ENCODE peak calls at places on chromosomes 1 and 21, in ten cellular contexts. S, O, F, B, N, D, A, M, Q and G are unnamed samples.

GRCh38 chr1:221162352-221162751 is 283.1 kb downstream of the HLX start:
- DNase-seq in S (no peak), O (no peak), F (no peak), B (no peak), N (no peak), D (no peak), A (no peak), M (no peak), Q (no peak), G (no peak)

GRCh38 chr21:44013380-44014088 is 1.4 kb downstream of the TRAPPC10 start:
- DNase-seq in S (peak), O (no peak), F (no peak), B (peak), N (no peak), D (no peak), A (no peak), M (peak), Q (peak), G (no peak)

GRCh38 chr21:42481169-42481568 is 14.9 kb downstream of the RSPH1 start:
- DNase-seq in S (no peak), O (no peak), F (no peak), B (no peak), N (no peak), D (no peak), A (no peak), M (no peak), Q (no peak), G (no peak)

GRCh38 chr21:42621828-42622199 is 31.6 kb upstream of the PDE9A start:
- DNase-seq in S (no peak), O (no peak), F (peak), B (no peak), N (no peak), D (no peak), A (no peak), M (no peak), Q (no peak), G (no peak)

GRCh38 chr1:21082078-21082477 is 94.6 kb downstream of the EIF4G3 start:
- DNase-seq in S (no peak), O (no peak), F (no peak), B (no peak), N (no peak), D (no peak), A (no peak), M (peak), Q (no peak), G (no peak)

GRCh38 chr1:85576642-85577420 is 3.7 kb upstream of the CCN1 start:
- DNase-seq in S (peak), O (peak), F (peak), B (no peak), N (peak), D (peak), A (peak), M (peak), Q (peak), G (peak)

GRCh38 chr21:45228171-45228641 is 59.5 kb downstream of the POFUT2 start:
- DNase-seq in S (peak), O (no peak), F (no peak), B (no peak), N (no peak), D (peak), A (no peak), M (peak), Q (peak), G (no peak)

GRCh38 chr21:46604975-46605758 is at the start of gene S100B:
- DNase-seq in S (no peak), O (no peak), F (no peak), B (no peak), N (peak), D (no peak), A (peak), M (no peak), Q (no peak), G (peak)

DNA sequence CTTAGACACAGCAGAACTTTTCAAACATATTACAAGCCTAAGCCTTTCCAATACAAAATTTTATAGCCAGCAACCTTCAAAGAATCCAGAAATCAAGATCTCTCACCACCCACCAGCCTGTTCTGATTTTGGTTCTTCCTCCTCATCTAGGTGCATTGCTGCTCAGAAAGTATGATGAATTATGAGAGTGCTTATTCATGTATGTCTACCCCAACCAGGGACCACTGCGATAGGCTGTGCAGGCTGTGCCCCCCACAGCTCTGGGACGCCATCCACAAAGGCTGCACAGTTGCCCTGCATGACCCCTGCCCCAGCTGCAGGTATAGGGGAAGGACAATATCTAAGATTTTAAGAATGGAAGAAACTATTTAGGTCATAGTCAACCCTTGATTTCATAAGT is 55.4 kb downstream of the WDR64 start:
- DNase-seq in S (no peak), O (no peak), F (no peak), B (no peak), N (no peak), D (no peak), A (no peak), M (no peak), Q (no peak), G (no peak)
- TF ChIP-seq CTCF in S (no peak), O (no peak), F (no peak), B (no peak), N (no peak), D (no peak), A (no peak), M (no peak), Q (no peak), G (no peak)

GRCh38 chr1:89897347-89898133 is 76.7 kb downstream of the LRRC8D start:
- DNase-seq in S (no peak), O (no peak), F (no peak), B (no peak), N (no peak), D (no peak), A (no peak), M (no peak), Q (no peak), G (no peak)

GRCh38 chr1:89898150-89898549 is 77.3 kb downstream of the LRRC8D start:
- DNase-seq in S (no peak), O (no peak), F (no peak), B (no peak), N (no peak), D (no peak), A (no peak), M (no peak), Q (no peak), G (no peak)

GRCh38 chr1:89894210-89894668 is 73.4 kb downstream of the LRRC8D start:
- DNase-seq in S (peak), O (no peak), F (no peak), B (no peak), N (no peak), D (peak), A (no peak), M (peak), Q (no peak), G (no peak)

GRCh38 chr1:89894802-89895201 is 74.0 kb downstream of the LRRC8D start:
- DNase-seq in S (no peak), O (no peak), F (no peak), B (no peak), N (no peak), D (no peak), A (no peak), M (no peak), Q (no peak), G (no peak)

DNA sequence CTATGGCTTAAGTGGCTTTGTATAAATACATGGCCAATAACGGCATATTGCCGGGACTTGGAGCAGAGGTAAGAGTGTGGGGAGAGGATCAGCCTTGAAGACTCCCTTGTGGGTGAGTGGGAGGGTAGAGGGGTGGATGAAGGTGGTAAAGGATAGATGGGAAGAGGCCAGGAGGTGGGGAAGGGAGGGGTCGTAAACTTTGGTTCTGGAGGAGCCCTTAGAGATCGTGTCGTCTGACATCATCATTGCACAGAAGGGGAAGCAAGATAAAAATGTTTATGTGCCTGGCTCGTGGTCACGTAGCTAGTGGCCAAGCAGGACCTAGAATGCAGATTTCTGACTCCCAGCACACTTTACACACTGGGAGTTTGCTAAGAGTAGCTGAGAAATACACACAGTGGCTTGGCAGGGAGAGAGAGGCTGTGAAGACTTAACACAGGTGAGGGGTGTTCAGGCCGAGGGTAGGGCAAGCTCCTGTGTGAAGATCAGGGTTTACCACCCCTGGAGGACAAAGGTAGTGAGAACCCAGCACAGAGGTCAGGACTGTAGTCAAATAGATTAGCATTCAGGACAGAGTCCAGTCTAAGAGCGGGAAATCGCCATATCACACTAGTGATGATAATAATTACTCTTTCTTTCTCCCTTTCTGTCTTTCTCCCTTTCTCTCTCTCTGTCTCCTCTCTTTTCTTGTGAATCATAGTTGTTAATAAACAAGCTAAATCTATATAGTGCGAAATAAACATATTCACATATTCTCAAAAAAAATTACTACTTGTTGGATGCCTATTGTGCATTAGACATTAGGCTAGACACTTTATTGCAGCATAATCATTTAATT is 75.5 kb downstream of the LRRC8D start:
- DNase-seq in S (no peak), O (no peak), F (no peak), B (no peak), N (no peak), D (no peak), A (no peak), M (no peak), Q (no peak), G (no peak)
- TF ChIP-seq CTCF in S (no peak), O (no peak), F (no peak), B (no peak), N (no peak), D (no peak), A (no peak), M (no peak), Q (no peak), G (no peak)

GRCh38 chr1:11156958-11157357 is 32.2 kb upstream of the ANGPTL7 start:
- DNase-seq in S (no peak), O (no peak), F (no peak), B (no peak), N (no peak), D (no peak), A (no peak), M (no peak), Q (no peak), G (no peak)

GRCh38 chr1:11157867-11158266 is 31.3 kb upstream of the ANGPTL7 start:
- DNase-seq in S (peak), O (peak), F (no peak), B (no peak), N (no peak), D (no peak), A (no peak), M (peak), Q (no peak), G (no peak)

GRCh38 chr1:11158720-11159321 is 30.3 kb upstream of the ANGPTL7 start:
- DNase-seq in S (peak), O (no peak), F (no peak), B (no peak), N (no peak), D (peak), A (no peak), M (peak), Q (peak), G (no peak)

GRCh38 chr1:11157394-11157793 is 31.8 kb upstream of the ANGPTL7 start:
- DNase-seq in S (no peak), O (no peak), F (no peak), B (no peak), N (no peak), D (no peak), A (no peak), M (no peak), Q (no peak), G (no peak)

GRCh38 chr1:11158291-11158690 is 30.9 kb upstream of the ANGPTL7 start:
- DNase-seq in S (no peak), O (no peak), F (no peak), B (no peak), N (no peak), D (no peak), A (no peak), M (peak), Q (no peak), G (no peak)
- TF ChIP-seq CTCF in S (peak), O (no peak), F (no peak), B (no peak), N (no peak), D (no peak), A (no peak), M (no peak), Q (no peak), G (no peak)

GRCh38 chr1:203547147-203547546 is 53.2 kb downstream of the OPTC start:
- DNase-seq in S (no peak), O (no peak), F (no peak), B (no peak), N (no peak), D (no peak), A (no peak), M (peak), Q (no peak), G (no peak)

GRCh38 chr1:203544485-203544884 is 50.5 kb downstream of the OPTC start:
- DNase-seq in S (no peak), O (no peak), F (no peak), B (no peak), N (no peak), D (no peak), A (no peak), M (no peak), Q (no peak), G (no peak)

GRCh38 chr1:203547771-203548421 is 53.9 kb downstream of the OPTC start:
- DNase-seq in S (no peak), O (no peak), F (no peak), B (no peak), N (no peak), D (no peak), A (no peak), M (no peak), Q (no peak), G (no peak)

GRCh38 chr1:203545032-203545816 is 51.3 kb downstream of the OPTC start:
- DNase-seq in S (peak), O (no peak), F (no peak), B (no peak), N (no peak), D (no peak), A (no peak), M (no peak), Q (no peak), G (no peak)

DNA sequence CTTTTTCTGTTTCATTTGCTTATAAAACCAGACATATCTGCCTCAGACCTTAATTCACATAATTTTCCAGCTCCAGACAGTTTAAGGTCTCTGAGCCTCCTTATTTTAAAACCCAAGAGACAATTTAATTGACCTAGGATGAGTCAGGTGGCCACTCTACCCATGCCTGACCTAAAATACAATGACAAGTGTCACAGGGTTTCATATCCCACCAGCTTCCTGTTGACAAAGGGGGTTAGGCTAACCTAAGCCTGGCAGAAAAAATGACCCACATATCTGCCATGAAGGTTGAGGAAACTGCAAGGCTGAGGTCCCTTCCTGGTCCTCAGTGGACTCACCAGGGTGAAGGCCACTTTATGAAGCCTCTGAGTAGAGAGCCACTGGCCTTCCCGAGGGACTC is 52.3 kb downstream of the OPTC start:
- DNase-seq in S (no peak), O (no peak), F (no peak), B (no peak), N (no peak), D (no peak), A (no peak), M (no peak), Q (no peak), G (no peak)
- TF ChIP-seq CTCF in S (no peak), O (no peak), F (no peak), B (no peak), N (no peak), D (no peak), A (no peak), M (no peak), Q (no peak), G (no peak)

DNA sequence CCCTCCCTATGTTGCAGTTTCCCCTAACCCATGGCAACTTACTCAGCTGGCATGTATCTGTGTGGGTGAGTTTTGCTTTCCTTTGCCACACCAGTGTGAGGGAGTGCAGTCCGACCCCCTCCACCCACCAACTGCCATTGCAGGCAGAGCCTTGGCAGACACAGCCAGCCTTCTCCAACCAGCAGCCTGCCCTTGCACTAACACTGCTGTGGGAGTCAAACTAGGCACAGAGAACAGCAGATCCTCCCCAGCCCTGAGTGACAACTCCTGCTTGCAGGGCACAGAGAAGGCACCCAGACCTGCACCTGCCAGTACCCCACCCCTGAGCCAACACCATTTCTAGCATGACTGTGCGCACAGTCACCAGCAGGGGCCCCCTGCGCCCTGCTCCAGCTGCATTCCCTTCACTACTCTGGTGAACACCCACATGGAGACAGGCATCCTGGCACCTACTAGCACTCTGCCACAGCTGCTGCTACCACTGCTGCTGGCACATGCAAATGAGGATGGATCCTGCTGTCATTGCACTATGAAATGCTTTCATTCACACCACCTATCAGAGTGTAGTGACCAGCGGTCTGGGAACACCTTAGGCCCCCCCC is 98.4 kb downstream of the MAGI3 start:
- DNase-seq in S (peak), O (no peak), F (no peak), B (no peak), N (no peak), D (no peak), A (no peak), M (peak), Q (no peak), G (no peak)
- TF ChIP-seq CTCF in S (peak), O (no peak), F (no peak), B (no peak), N (no peak), D (no peak), A (no peak), M (no peak), Q (no peak), G (no peak)